ENCODE peak calls at places on chromosome 9, in ten cellular contexts. J is esophagus muscularis mucosa, N is stomach, K is tibial nerve, E is A549, B is transverse colon, T is suprapubic skin, F is H1, Q is sigmoid colon, U is HepG2. X is an unnamed sample.

GRCh38 chr9:109115931-109116541 is 3.7 kb downstream of the TMEM245 start:
- DNase-seq in N (peak; percentile 72), K (no peak), E (no peak), B (no peak), F (no peak), Q (peak; percentile 76), T (no peak), U (no peak), J (no peak), X (peak; percentile 70)

GRCh38 chr9:116152941-116153764 is 438 bp upstream of the PAPPA start:
- DNase-seq in N (no peak), U (no peak), Q (no peak), E (peak; percentile 76), K (no peak), T (no peak), J (no peak), F (no peak), B (no peak), X (no peak)

GRCh38 chr9:120066315-120066714 is 513.7 kb downstream of the CDK5RAP2 start:
- DNase-seq in B (no peak), J (no peak), E (no peak), F (no peak), T (no peak), N (no peak), U (no peak), Q (no peak), K (no peak), X (no peak)

GRCh38 chr9:128344931-128345605 is 4.7 kb downstream of the SLC27A4 start:
- DNase-seq in J (no peak), Q (no peak), F (peak; percentile 66), K (no peak), B (no peak), T (no peak), U (no peak), N (no peak), E (no peak), X (no peak)

GRCh38 chr9:21974230-21974541 is 20.0 kb downstream of the CDKN2A start:
- DNase-seq in B (no peak), Q (no peak), F (no peak), E (no peak), N (no peak), U (no peak), J (no peak), T (no peak), K (no peak), X (no peak)

GRCh38 chr9:33435821-33436277 is 11.5 kb downstream of the AQP3 start:
- DNase-seq in Q (no peak), F (no peak), J (no peak), B (no peak), N (no peak), T (no peak), K (no peak), E (no peak), U (no peak), X (no peak)

GRCh38 chr9:131735238-131736181 is 4.4 kb downstream of the RAPGEF1 start:
- DNase-seq in Q (no peak), T (no peak), J (no peak), F (no peak), U (peak; percentile 94), K (no peak), B (peak; percentile 72), E (peak; percentile 75), N (peak; percentile 56), X (no peak)

GRCh38 chr9:94806307-94806893 is 79.9 kb downstream of the AOPEP start:
- DNase-seq in T (no peak), J (no peak), U (no peak), N (no peak), Q (no peak), F (no peak), B (no peak), E (peak; percentile 71), K (no peak), X (no peak)

GRCh38 chr9:97749928-97750327 is 52.8 kb upstream of the XPA start:
- DNase-seq in F (no peak), B (no peak), Q (no peak), K (no peak), J (no peak), E (no peak), U (no peak), N (no peak), T (no peak), X (no peak)

DNA sequence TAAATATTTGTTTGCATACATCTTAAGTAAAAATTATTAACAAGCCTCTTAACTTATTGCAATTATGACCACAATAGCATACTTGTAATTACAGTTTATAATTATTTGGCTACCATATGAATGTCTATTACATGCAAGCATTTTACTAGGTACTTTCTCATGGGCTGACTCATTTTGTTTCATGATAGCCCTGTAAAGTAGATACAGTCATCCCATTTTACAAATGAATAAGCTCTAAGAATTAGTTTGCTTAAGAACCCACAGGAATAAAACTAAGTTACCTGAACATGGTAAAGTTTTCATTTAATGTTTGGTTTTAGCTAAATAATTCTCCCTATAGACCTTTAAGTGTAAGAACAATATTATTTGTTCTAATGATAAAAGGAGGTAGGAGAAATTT is 126.6 kb upstream of the IZUMO3 start:
- DNase-seq in J (no peak), T (no peak), N (no peak), U (no peak), Q (no peak), B (no peak), E (no peak), K (no peak), F (no peak), X (no peak)
- TF ChIP-seq EP300 in J (no peak), T (no peak), N (no peak), U (no peak), Q (no peak), B (no peak), E (no peak), K (no peak), F (no peak), X (no peak)

DNA sequence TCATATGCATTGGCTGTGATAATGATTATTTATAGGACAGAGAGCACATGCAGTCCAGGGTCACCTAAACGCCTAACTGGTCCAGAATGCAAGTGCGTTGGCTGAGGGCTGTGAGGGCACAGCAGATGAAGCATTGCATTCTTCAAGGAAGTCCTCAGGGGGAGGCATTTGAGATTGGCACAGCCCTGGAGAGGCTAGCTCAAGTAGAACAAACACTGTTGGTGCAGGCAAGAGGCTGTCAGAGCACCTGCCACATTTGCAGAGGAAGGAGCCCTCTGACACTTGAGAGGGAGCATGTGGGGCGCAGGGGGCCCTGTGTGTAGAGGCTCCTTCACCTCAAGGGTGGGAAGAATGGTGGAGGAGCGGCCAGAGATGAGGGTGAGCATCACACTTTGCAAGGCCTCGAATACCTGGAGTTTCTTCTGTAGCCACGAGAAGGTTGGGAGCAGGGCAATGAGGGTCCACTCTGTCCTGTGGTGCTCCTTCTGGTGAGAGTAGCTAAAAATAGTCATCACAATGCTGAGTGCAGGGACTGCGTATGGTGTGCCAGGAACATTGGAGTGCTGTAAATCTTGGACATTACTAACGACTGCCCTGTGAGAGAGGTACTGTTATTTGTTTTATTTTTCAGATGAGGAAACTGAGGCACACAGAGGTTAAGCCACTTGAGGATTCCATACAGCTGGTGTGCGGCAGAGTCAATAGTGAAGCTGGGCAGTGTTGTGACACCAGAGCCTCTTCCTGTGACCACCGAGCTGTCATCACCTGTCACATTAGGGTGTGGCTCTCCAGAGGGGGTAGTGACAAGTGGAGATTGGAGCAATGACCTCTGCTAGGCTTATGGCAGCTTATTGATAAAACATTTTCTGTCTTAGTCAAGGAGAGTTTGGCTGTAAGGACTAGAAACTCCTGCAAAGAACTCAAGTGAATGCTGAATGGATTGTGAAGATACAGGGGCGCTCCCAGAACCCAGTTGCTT is 100.2 kb downstream of the PIP5K1B start:
- DNase-seq in N (no peak), Q (no peak), T (no peak), F (no peak), U (no peak), B (no peak), K (no peak), J (no peak), E (no peak), X (no peak)
- H3K27ac ChIP-seq in N (no peak overlapping the region), Q (no peak overlapping the region), T (no peak overlapping the region), F (no peak overlapping the region), U (no peak overlapping the region), B (no peak overlapping the region), K (no peak overlapping the region), J (no peak overlapping the region), E (no peak overlapping the region), X (no peak overlapping the region)

GRCh38 chr9:86093788-86094555 is 5.4 kb downstream of the GOLM1 start:
- DNase-seq in U (peak; percentile 95), J (no peak), B (peak; percentile 87), K (no peak), Q (no peak), N (peak; percentile 89), E (peak; percentile 86), F (no peak), T (no peak), X (no peak)
- TF ChIP-seq EP300 in U (peak; percentile 23), J (no peak), B (no peak), K (no peak), Q (no peak), N (no peak), E (no peak), F (no peak), T (no peak), X (no peak)

DNA sequence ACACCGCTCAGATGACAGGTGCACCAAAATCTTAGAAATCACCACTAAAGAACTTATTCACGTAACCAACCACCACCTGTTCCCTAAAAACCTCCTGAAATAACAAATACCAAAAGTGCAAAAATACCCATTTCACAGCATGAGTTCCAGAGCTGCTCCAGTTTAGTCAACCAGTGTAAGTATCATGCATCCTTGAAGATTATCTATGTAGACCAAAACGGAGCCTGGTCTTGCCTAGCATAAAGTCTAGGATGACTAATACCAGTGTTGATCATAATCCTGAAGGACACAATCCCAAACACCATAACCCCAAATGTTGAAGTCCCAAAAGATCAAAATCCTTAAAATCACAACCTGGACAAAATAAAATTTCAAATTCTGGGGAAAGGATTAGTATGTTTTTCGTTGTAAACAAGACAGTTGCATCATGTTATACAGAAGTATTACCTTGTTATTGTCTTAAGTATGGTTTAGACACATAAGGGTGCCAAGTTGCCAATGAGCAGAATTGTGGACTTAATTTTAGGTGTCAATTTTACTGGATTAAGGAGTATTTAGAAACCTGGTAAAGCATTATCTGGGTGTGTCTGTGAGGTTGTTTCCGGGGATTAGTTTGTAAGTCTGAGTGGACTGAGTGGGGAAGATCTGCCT is 18.1 kb downstream of the VCP start:
- DNase-seq in B (no peak), E (no peak), N (no peak), J (no peak), Q (no peak), U (no peak), T (no peak), K (no peak), F (no peak), X (no peak)
- H3K27ac ChIP-seq in B (no peak overlapping the region), E (no peak overlapping the region), N (no peak overlapping the region), J (no peak overlapping the region), Q (no peak overlapping the region), U (no peak overlapping the region), T (no peak overlapping the region), K (no peak overlapping the region), F (no peak overlapping the region), X (no peak overlapping the region)

DNA sequence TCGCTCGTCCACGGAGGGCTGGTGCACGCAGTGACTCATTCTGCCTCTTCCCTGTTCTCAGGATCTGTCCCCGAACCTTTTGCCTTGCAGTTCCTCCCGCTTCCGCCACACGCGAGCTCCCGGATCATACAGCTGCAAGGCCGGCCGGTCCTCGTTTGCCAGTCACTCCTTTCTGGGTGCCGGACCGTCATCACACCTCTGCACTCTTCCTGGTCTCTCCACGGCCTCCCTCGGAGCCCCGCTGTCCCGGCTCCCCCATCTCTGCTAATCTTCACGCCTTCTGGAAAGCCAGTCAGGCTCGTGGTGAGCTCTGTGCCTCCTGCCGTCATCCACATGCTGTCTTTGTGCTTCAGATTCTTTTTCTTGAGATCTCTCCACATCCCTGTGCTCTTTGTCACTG is 91.8 kb downstream of the STX17 start:
- DNase-seq in U (no peak), N (no peak), K (no peak), B (no peak), T (no peak), E (no peak), J (no peak), Q (no peak), F (peak; percentile 49), X (no peak)
- TF ChIP-seq EP300 in U (no peak), N (no peak), K (no peak), B (no peak), T (no peak), E (no peak), J (no peak), Q (no peak), F (no peak), X (no peak)

X was measured in ovary.